ENCODE peak calls at places on chromosome 17, in seven cellular contexts. Z is Calu3; W is neural progenitor cell; M is HEK293T; C is activated T-helper 9 cell treated with anti-CD3 and anti-CD28 coated beads, Interleukin-2, amount 50 U/mL, for 16 hours; X is HCT116; V is activated T-helper 1 cell treated with Interleukin-2 at 50 U/mL for 16 hours. O is an unnamed sample.

GRCh38 chr17:13016881-13017622 is 775 bp downstream of the ELAC2 start:
- DNase-seq in C (no peak), V (no peak), M (no peak), W (no peak), X (no peak), Z (no peak), O (no peak)

GRCh38 chr17:28871056-28871579 is 16.3 kb downstream of the ERAL1 start:
- DNase-seq in X (no peak), C (no peak), V (no peak), W (no peak), Z (no peak), M (no peak), O (no peak)

GRCh38 chr17:34634551-34635160 is 55.3 kb downstream of the TMEM132E start:
- DNase-seq in Z (no peak), W (no peak), X (no peak), V (no peak), C (no peak), M (no peak), O (no peak)

GRCh38 chr17:700504-701094 is 14.0 kb downstream of the VPS53 start:
- DNase-seq in Z (no peak), V (no peak), W (peak), X (peak), C (no peak), M (peak), O (peak)

GRCh38 chr17:74780443-74781238 is 4.5 kb upstream of the NAT9 start:
- DNase-seq in C (no peak), X (peak), M (peak), V (no peak), Z (peak), W (peak), O (peak)

GRCh38 chr17:5703736-5704135 is 119.4 kb upstream of the NLRP1 start:
- DNase-seq in X (no peak), V (no peak), Z (no peak), W (no peak), C (no peak), M (no peak), O (peak)

GRCh38 chr17:56902350-56902749 is 11.5 kb downstream of the TRIM25 start:
- DNase-seq in V (no peak), X (no peak), C (no peak), M (no peak), Z (no peak), W (no peak), O (peak)

GRCh38 chr17:64443086-64443760 is 5.7 kb upstream of the MILR1 start:
- DNase-seq in V (no peak), C (no peak), Z (peak), X (peak), W (no peak), M (no peak), O (no peak)

GRCh38 chr17:49600949-49601348 is 25.3 kb downstream of the NXPH3 start:
- DNase-seq in V (no peak), M (no peak), C (no peak), X (no peak), Z (no peak), W (no peak), O (no peak)

GRCh38 chr17:45307290-45308015 is 9.4 kb downstream of the MAP3K14 start:
- DNase-seq in X (no peak), M (no peak), W (no peak), Z (no peak), V (no peak), C (no peak), O (no peak)

GRCh38 chr17:75011788-75012319 is 616 bp upstream of the MRPL58 start:
- DNase-seq in V (no peak), W (peak), M (peak), C (no peak), X (no peak), Z (peak), O (no peak)

GRCh38 chr17:58301504-58302150 is 20.9 kb upstream of the MPO start:
- DNase-seq in C (no peak), W (no peak), X (no peak), V (no peak), Z (no peak), M (no peak), O (no peak)

GRCh38 chr17:69779378-69780214 is 295.4 kb upstream of the KCNJ16 start:
- DNase-seq in C (no peak), X (no peak), Z (no peak), M (no peak), V (no peak), W (no peak), O (no peak)

GRCh38 chr17:28078443-28079229 is 36.2 kb downstream of the NLK start:
- DNase-seq in W (no peak), C (no peak), M (no peak), X (no peak), V (no peak), Z (no peak), O (no peak)

GRCh38 chr17:31374503-31374902 is 17.0 kb upstream of the RAB11FIP4 start:
- DNase-seq in Z (no peak), M (no peak), X (no peak), W (no peak), C (no peak), V (no peak), O (no peak)

GRCh38 chr17:65154770-65155589 is 17.8 kb downstream of the RGS9 start:
- DNase-seq in X (no peak), Z (no peak), W (no peak), V (no peak), M (no peak), C (no peak), O (no peak)

GRCh38 chr17:69913241-69914015 is 161.6 kb upstream of the KCNJ16 start:
- DNase-seq in M (no peak), X (no peak), V (no peak), C (no peak), Z (no peak), W (no peak), O (no peak)

GRCh38 chr17:72122668-72123495 is 2.1 kb downstream of the SOX9 start:
- DNase-seq in C (no peak), V (no peak), W (peak), M (no peak), Z (peak), X (no peak), O (peak)

GRCh38 chr17:29748400-29748799 is 125.7 kb upstream of the CORO6 start:
- DNase-seq in X (no peak), Z (no peak), M (no peak), V (no peak), W (no peak), C (no peak), O (no peak)

O was measured in mesendoderm.